ENCODE peak calls at places on chromosomes 16 and 17, in five cellular contexts. Y is heart left ventricle, K is tibial artery, D is T-helper 9 cell, W is cardiac muscle cell. J is an unnamed sample.

GRCh38 chr17:82380860-82381702 is 9.5 kb downstream of the UTS2R start:
- DNase-seq in D (no peak), Y (no peak), K (no peak), W (no peak), J (peak)

GRCh38 chr17:38605852-38606645 is at the start of gene SRCIN1:
- DNase-seq in D (no peak), K (no peak), Y (peak), W (peak), J (peak)

GRCh38 chr17:77865109-77865611 is 93.3 kb upstream of the TNRC6C start:
- DNase-seq in Y (no peak), K (no peak), W (no peak), D (no peak), J (peak)

GRCh38 chr16:75243667-75244224 is 7.7 kb downstream of the BCAR1 start:
- DNase-seq in K (no peak), W (no peak), Y (no peak), D (no peak), J (no peak)

GRCh38 chr16:75289189-75289588 is 37.8 kb upstream of the BCAR1 start:
- DNase-seq in D (no peak), Y (peak), K (no peak), W (peak), J (peak)

GRCh38 chr17:78130080-78130438 is 512 bp upstream of the TMC8 start:
- DNase-seq in K (no peak), Y (no peak), D (no peak), W (no peak), J (no peak)

GRCh38 chr16:67967956-67968439 is 439 bp downstream of the SLC12A4 start:
- DNase-seq in Y (peak), K (no peak), D (peak), W (no peak), J (peak)

GRCh38 chr17:19766421-19767270 is 18.5 kb upstream of the ALDH3A1 start:
- DNase-seq in K (peak), W (peak), D (peak), Y (peak), J (peak)